ENCODE peak calls at places on chromosomes 3 and 15, in four cellular contexts. One of them, this sample, is unnamed.

GRCh38 chr3:151552589-151552988 is 91.7 kb upstream of the IGSF10 start:
- DNase-seq in Calu3: no peak
- DNase-seq in tibial artery: no peak
- DNase-seq in foreskin fibroblast: no peak
- DNase-seq in this sample: peak; percentile 56

GRCh38 chr3:17553080-17553479 is 189.4 kb downstream of the TBC1D5 start:
- DNase-seq in Calu3: no peak
- DNase-seq in tibial artery: no peak
- DNase-seq in foreskin fibroblast: no peak
- DNase-seq in this sample: no peak

GRCh38 chr3:111244760-111245159 is 173.1 kb downstream of the NECTIN3 start:
- DNase-seq in Calu3: no peak
- DNase-seq in tibial artery: no peak
- DNase-seq in foreskin fibroblast: peak; percentile 76
- DNase-seq in this sample: no peak

GRCh38 chr3:72683068-72683467 is 165.2 kb downstream of the SHQ1 start:
- DNase-seq in Calu3: no peak
- DNase-seq in tibial artery: no peak
- DNase-seq in foreskin fibroblast: no peak
- DNase-seq in this sample: no peak

GRCh38 chr3:126130081-126130855 is 46.3 kb upstream of the SLC41A3 start:
- DNase-seq in Calu3: peak; percentile 80
- DNase-seq in tibial artery: peak; percentile 51
- DNase-seq in foreskin fibroblast: no peak
- DNase-seq in this sample: no peak

GRCh38 chr15:60520825-60521368 is 42.0 kb upstream of the ICE2 start:
- DNase-seq in Calu3: peak; percentile 82
- DNase-seq in tibial artery: peak; percentile 71
- DNase-seq in foreskin fibroblast: peak; percentile 85
- DNase-seq in this sample: peak; percentile 74

GRCh38 chr3:15501126-15501525 is 20.4 kb downstream of the COLQ start:
- DNase-seq in Calu3: no peak
- DNase-seq in tibial artery: no peak
- DNase-seq in foreskin fibroblast: no peak
- DNase-seq in this sample: no peak

GRCh38 chr3:19866751-19867347 is 67.2 kb downstream of the EFHB start:
- DNase-seq in Calu3: peak; percentile 66
- DNase-seq in tibial artery: no peak
- DNase-seq in foreskin fibroblast: peak; percentile 76
- DNase-seq in this sample: peak; percentile 74

GRCh38 chr3:35651888-35652287 is 12.6 kb downstream of the ARPP21 start:
- DNase-seq in Calu3: no peak
- DNase-seq in tibial artery: no peak
- DNase-seq in foreskin fibroblast: peak; percentile 55
- DNase-seq in this sample: peak; percentile 50

GRCh38 chr15:42549052-42549491 is 434 bp downstream of the HAUS2 start:
- DNase-seq in Calu3: no peak
- DNase-seq in tibial artery: no peak
- DNase-seq in foreskin fibroblast: peak; percentile 32
- DNase-seq in this sample: peak; percentile 3

GRCh38 chr15:43524254-43524847 is 6.9 kb downstream of the MAP1A start:
- DNase-seq in Calu3: no peak
- DNase-seq in tibial artery: no peak
- DNase-seq in foreskin fibroblast: no peak
- DNase-seq in this sample: no peak

GRCh38 chr3:113668015-113668414 is 28.4 kb downstream of the USF3 start:
- DNase-seq in Calu3: no peak
- DNase-seq in tibial artery: no peak
- DNase-seq in foreskin fibroblast: peak; percentile 66
- DNase-seq in this sample: peak; percentile 58

GRCh38 chr15:73727330-73728018 is 25.7 kb downstream of the INSYN1 start:
- DNase-seq in Calu3: no peak
- DNase-seq in tibial artery: no peak
- DNase-seq in foreskin fibroblast: peak; percentile 30
- DNase-seq in this sample: peak; percentile 84

GRCh38 chr15:67202991-67203390 is 51.5 kb downstream of the AAGAB start:
- DNase-seq in Calu3: no peak
- DNase-seq in tibial artery: no peak
- DNase-seq in foreskin fibroblast: no peak
- DNase-seq in this sample: no peak

GRCh38 chr15:43958894-43959330 is 132.1 kb downstream of the WDR76 start:
- DNase-seq in Calu3: no peak
- DNase-seq in tibial artery: no peak
- DNase-seq in foreskin fibroblast: peak; percentile 86
- DNase-seq in this sample: peak; percentile 22

GRCh38 chr3:21839592-21839991 is 88.6 kb upstream of the ZNF385D start:
- DNase-seq in Calu3: peak; percentile 39
- DNase-seq in tibial artery: no peak
- DNase-seq in foreskin fibroblast: peak; percentile 95
- DNase-seq in this sample: peak; percentile 98

GRCh38 chr15:27673766-27674445 is 425.2 kb downstream of the OCA2 start:
- DNase-seq in Calu3: no peak
- DNase-seq in tibial artery: no peak
- DNase-seq in foreskin fibroblast: no peak
- DNase-seq in this sample: no peak

GRCh38 chr3:168094877-168095610 is 680 bp downstream of the GOLIM4 start:
- DNase-seq in Calu3: peak; percentile 68
- DNase-seq in tibial artery: peak; percentile 76
- DNase-seq in foreskin fibroblast: peak; percentile 87
- DNase-seq in this sample: peak; percentile 74

GRCh38 chr15:65379986-65380385 is 2.2 kb upstream of the IGDCC3 start:
- DNase-seq in Calu3: no peak
- DNase-seq in tibial artery: no peak
- DNase-seq in foreskin fibroblast: no peak
- DNase-seq in this sample: no peak

GRCh38 chr3:127675651-127676391 is 3.1 kb downstream of the ABTB1 start:
- DNase-seq in Calu3: no peak
- DNase-seq in tibial artery: peak; percentile 64
- DNase-seq in foreskin fibroblast: no peak
- DNase-seq in this sample: no peak

GRCh38 chr3:134313839-134314587 is 60.2 kb downstream of the AMOTL2 start:
- DNase-seq in Calu3: no peak
- DNase-seq in tibial artery: no peak
- DNase-seq in foreskin fibroblast: no peak
- DNase-seq in this sample: no peak

GRCh38 chr3:45317710-45318109 is 70.7 kb upstream of the LARS2 start:
- DNase-seq in Calu3: no peak
- DNase-seq in tibial artery: no peak
- DNase-seq in foreskin fibroblast: no peak
- DNase-seq in this sample: no peak

GRCh38 chr3:135992072-135992471 is 26.5 kb downstream of the PPP2R3A start:
- DNase-seq in Calu3: no peak
- DNase-seq in tibial artery: no peak
- DNase-seq in foreskin fibroblast: peak; percentile 86
- DNase-seq in this sample: peak; percentile 79

GRCh38 chr3:16239776-16240175 is 25.0 kb downstream of the DPH3 start:
- DNase-seq in Calu3: no peak
- DNase-seq in tibial artery: no peak
- DNase-seq in foreskin fibroblast: peak; percentile 66
- DNase-seq in this sample: no peak

GRCh38 chr15:48424076-48424475 is 92.8 kb downstream of the DUT start:
- DNase-seq in Calu3: no peak
- DNase-seq in tibial artery: no peak
- DNase-seq in foreskin fibroblast: peak; percentile 77
- DNase-seq in this sample: no peak

GRCh38 chr3:180383332-180384020 is 218.5 kb upstream of the TTC14 start:
- DNase-seq in Calu3: no peak
- DNase-seq in tibial artery: no peak
- DNase-seq in foreskin fibroblast: no peak
- DNase-seq in this sample: no peak

GRCh38 chr3:49673715-49674490 is at the start of gene APEH:
- DNase-seq in Calu3: peak; percentile 99
- DNase-seq in tibial artery: peak; percentile 96
- DNase-seq in foreskin fibroblast: peak; percentile 98
- DNase-seq in this sample: peak; percentile 96

GRCh38 chr3:7764091-7764490 is 737.5 kb upstream of the LMCD1 start:
- DNase-seq in Calu3: no peak
- DNase-seq in tibial artery: no peak
- DNase-seq in foreskin fibroblast: no peak
- DNase-seq in this sample: no peak

GRCh38 chr15:91694131-91694828 is 159.2 kb upstream of the SLCO3A1 start:
- DNase-seq in Calu3: no peak
- DNase-seq in tibial artery: peak; percentile 71
- DNase-seq in foreskin fibroblast: no peak
- DNase-seq in this sample: no peak

GRCh38 chr3:24220859-24221657 is 273.6 kb downstream of the THRB start:
- DNase-seq in Calu3: no peak
- DNase-seq in tibial artery: peak; percentile 77
- DNase-seq in foreskin fibroblast: peak; percentile 96
- DNase-seq in this sample: peak; percentile 95

GRCh38 chr3:197615430-197615829 is 59.7 kb upstream of the BDH1 start:
- DNase-seq in Calu3: no peak
- DNase-seq in tibial artery: no peak
- DNase-seq in foreskin fibroblast: no peak
- DNase-seq in this sample: no peak

GRCh38 chr3:97821413-97821809 is 400 bp upstream of the CRYBG3 start:
- DNase-seq in Calu3: peak; percentile 46
- DNase-seq in tibial artery: peak; percentile 71
- DNase-seq in foreskin fibroblast: no peak
- DNase-seq in this sample: peak; percentile 47

GRCh38 chr3:142495103-142495502 is 47.3 kb upstream of the XRN1 start:
- DNase-seq in Calu3: no peak
- DNase-seq in tibial artery: no peak
- DNase-seq in foreskin fibroblast: no peak
- DNase-seq in this sample: no peak

GRCh38 chr3:197219627-197220026 is 78.8 kb downstream of the DLG1 start:
- DNase-seq in Calu3: no peak
- DNase-seq in tibial artery: no peak
- DNase-seq in foreskin fibroblast: no peak
- DNase-seq in this sample: no peak

GRCh38 chr15:80609512-80609946 is 85.6 kb upstream of the ABHD17C start:
- DNase-seq in Calu3: no peak
- DNase-seq in tibial artery: no peak
- DNase-seq in foreskin fibroblast: no peak
- DNase-seq in this sample: no peak

GRCh38 chr3:4656059-4656458 is 162.9 kb downstream of the ITPR1 start:
- DNase-seq in Calu3: peak; percentile 72
- DNase-seq in tibial artery: peak; percentile 81
- DNase-seq in foreskin fibroblast: peak; percentile 83
- DNase-seq in this sample: peak; percentile 80

GRCh38 chr3:102354818-102355515 is 79.8 kb upstream of the ZPLD1 start:
- DNase-seq in Calu3: peak; percentile 16
- DNase-seq in tibial artery: no peak
- DNase-seq in foreskin fibroblast: peak; percentile 60
- DNase-seq in this sample: peak; percentile 50

GRCh38 chr3:192887047-192887446 is 30.6 kb downstream of the MB21D2 start:
- DNase-seq in Calu3: peak; percentile 77
- DNase-seq in tibial artery: no peak
- DNase-seq in foreskin fibroblast: peak; percentile 25
- DNase-seq in this sample: peak; percentile 92

DNA sequence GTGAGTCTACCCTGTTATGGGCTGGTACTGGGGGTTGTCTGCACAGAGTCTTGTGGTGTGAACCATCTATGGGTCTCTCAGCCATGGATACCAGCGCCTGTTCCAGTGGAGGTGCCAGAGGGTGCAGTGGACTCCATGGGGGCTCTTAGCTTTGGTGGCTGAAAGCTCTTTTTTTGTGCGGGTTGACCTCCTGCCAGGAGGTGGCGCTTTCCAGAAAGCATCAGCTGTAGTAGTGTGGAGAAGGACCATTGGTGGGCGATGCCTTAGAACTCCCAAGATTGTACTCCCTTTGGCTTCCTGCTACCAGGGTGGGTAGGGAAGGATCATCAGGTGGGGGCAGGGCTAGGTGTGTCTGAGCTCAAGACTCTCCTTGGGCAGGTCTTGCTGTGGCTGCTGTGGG is 602.6 kb downstream of the RSL24D1 start:
- DNase-seq in Calu3: no peak
- DNase-seq in tibial artery: no peak
- DNase-seq in foreskin fibroblast: no peak
- DNase-seq in this sample: no peak
- TF ChIP-seq CTCF in Calu3: no peak
- TF ChIP-seq CTCF in tibial artery: no peak
- TF ChIP-seq CTCF in foreskin fibroblast: no peak
- TF ChIP-seq CTCF in this sample: no peak

GRCh38 chr3:31704651-31705179 is 172.0 kb downstream of the STT3B start:
- DNase-seq in Calu3: peak; percentile 82
- DNase-seq in tibial artery: peak; percentile 78
- DNase-seq in foreskin fibroblast: peak; percentile 89
- DNase-seq in this sample: peak; percentile 40

GRCh38 chr3:31704156-31704555 is 171.4 kb downstream of the STT3B start:
- DNase-seq in Calu3: no peak
- DNase-seq in tibial artery: no peak
- DNase-seq in foreskin fibroblast: no peak
- DNase-seq in this sample: no peak

GRCh38 chr3:31710123-31710841 is 177.6 kb downstream of the STT3B start:
- DNase-seq in Calu3: peak; percentile 5
- DNase-seq in tibial artery: no peak
- DNase-seq in foreskin fibroblast: peak; percentile 28
- DNase-seq in this sample: peak; percentile 31

GRCh38 chr3:31705726-31706125 is 173.0 kb downstream of the STT3B start:
- DNase-seq in Calu3: no peak
- DNase-seq in tibial artery: no peak
- DNase-seq in foreskin fibroblast: peak; percentile 16
- DNase-seq in this sample: no peak

GRCh38 chr3:31709005-31709404 is 176.3 kb downstream of the STT3B start:
- DNase-seq in Calu3: no peak
- DNase-seq in tibial artery: no peak
- DNase-seq in foreskin fibroblast: no peak
- DNase-seq in this sample: peak; percentile 13
- TF ChIP-seq CTCF in Calu3: no peak
- TF ChIP-seq CTCF in tibial artery: no peak
- TF ChIP-seq CTCF in foreskin fibroblast: no peak
- TF ChIP-seq CTCF in this sample: no peak

DNA sequence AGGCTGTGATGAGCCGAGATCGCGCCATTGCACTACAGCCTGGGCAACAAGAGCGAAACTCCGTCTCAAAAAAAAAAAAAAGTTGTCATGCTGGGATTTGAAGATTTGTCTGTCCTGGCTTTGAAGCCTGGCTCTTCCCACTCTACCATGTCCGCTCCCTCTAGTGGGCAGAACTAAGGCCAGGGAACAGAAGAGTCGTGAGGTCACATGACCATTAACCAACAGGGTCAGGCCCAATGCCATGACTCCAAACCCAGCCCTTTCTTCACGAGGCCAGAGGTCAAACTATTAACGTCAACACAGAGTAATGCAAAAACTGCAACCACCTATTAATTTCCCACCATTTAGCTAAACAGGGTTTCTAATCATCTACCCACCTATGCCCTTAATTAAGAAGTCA is 212.1 kb downstream of the ADAMTS17 start:
- DNase-seq in Calu3: no peak
- DNase-seq in tibial artery: no peak
- DNase-seq in foreskin fibroblast: no peak
- DNase-seq in this sample: no peak
- TF ChIP-seq CTCF in Calu3: no peak
- TF ChIP-seq CTCF in tibial artery: no peak
- TF ChIP-seq CTCF in foreskin fibroblast: no peak
- TF ChIP-seq CTCF in this sample: no peak

DNA sequence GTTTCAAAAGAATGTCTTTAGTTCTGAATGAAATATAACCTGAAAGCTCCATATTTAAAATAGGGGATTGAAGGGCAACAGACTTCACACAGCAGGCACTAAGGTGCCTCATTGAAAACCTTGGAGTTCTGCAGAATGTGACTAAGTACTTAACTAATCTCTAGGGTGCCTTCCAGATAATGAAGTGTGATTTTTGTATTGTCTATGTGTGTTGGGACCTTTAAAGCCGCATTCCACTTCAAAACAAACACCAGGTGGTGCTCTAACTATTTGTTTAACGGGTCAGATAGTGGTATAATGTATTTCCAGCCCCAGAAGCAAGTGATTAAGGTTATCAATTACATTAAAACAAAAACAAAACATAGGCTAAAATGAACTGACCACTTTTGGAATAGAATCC is 28.0 kb downstream of the TFG start:
- DNase-seq in Calu3: peak; percentile 8
- DNase-seq in tibial artery: no peak
- DNase-seq in foreskin fibroblast: peak; percentile 49
- DNase-seq in this sample: peak; percentile 6
- TF ChIP-seq CTCF in Calu3: peak; percentile 32
- TF ChIP-seq CTCF in tibial artery: peak; percentile 29
- TF ChIP-seq CTCF in foreskin fibroblast: peak; percentile 38
- TF ChIP-seq CTCF in this sample: peak; percentile 43